ENCODE peak calls at places on chromosomes 5 and 9, in four cellular contexts. One of them, this sample, is unnamed.

GRCh38 chr9:83471223-83471622 is 67.0 kb downstream of the FRMD3 start:
- DNase-seq in tibial artery: no peak
- DNase-seq in neuronal stem cell: no peak
- DNase-seq in upper lobe of right lung: no peak
- DNase-seq in this sample: no peak

GRCh38 chr5:179870403-179870903 is 11.8 kb upstream of the MRNIP start:
- DNase-seq in upper lobe of right lung: peak; percentile 84
- DNase-seq in tibial artery: no peak
- DNase-seq in neuronal stem cell: no peak
- DNase-seq in this sample: no peak

GRCh38 chr5:140371356-140372151 is 11.6 kb downstream of the SLC4A9 start:
- DNase-seq in neuronal stem cell: no peak
- DNase-seq in upper lobe of right lung: no peak
- DNase-seq in tibial artery: no peak
- DNase-seq in this sample: no peak

GRCh38 chr5:34526682-34527305 is 129.3 kb upstream of the RAI14 start:
- DNase-seq in neuronal stem cell: no peak
- DNase-seq in tibial artery: no peak
- DNase-seq in upper lobe of right lung: no peak
- DNase-seq in this sample: no peak

GRCh38 chr9:86516564-86516963 is 162.4 kb upstream of the TUT7 start:
- DNase-seq in tibial artery: no peak
- DNase-seq in neuronal stem cell: no peak
- DNase-seq in upper lobe of right lung: no peak
- DNase-seq in this sample: peak; percentile 66

GRCh38 chr9:137970098-137970497 is 92.5 kb downstream of the CACNA1B start:
- DNase-seq in neuronal stem cell: no peak
- DNase-seq in tibial artery: no peak
- DNase-seq in upper lobe of right lung: peak; percentile 29
- DNase-seq in this sample: peak; percentile 15

GRCh38 chr5:77155179-77155839 is 55.2 kb upstream of the PDE8B start:
- DNase-seq in upper lobe of right lung: no peak
- DNase-seq in tibial artery: no peak
- DNase-seq in neuronal stem cell: no peak
- DNase-seq in this sample: no peak

GRCh38 chr9:137502008-137502913 is 43.1 kb upstream of the NSMF start:
- DNase-seq in neuronal stem cell: no peak
- DNase-seq in tibial artery: no peak
- DNase-seq in upper lobe of right lung: no peak
- DNase-seq in this sample: no peak

GRCh38 chr9:71756753-71757152 is 11.6 kb downstream of the CEMIP2 start:
- DNase-seq in tibial artery: no peak
- DNase-seq in neuronal stem cell: no peak
- DNase-seq in upper lobe of right lung: no peak
- DNase-seq in this sample: no peak

GRCh38 chr5:38672059-38672791 is 115.8 kb upstream of the LIFR start:
- DNase-seq in upper lobe of right lung: no peak
- DNase-seq in neuronal stem cell: no peak
- DNase-seq in tibial artery: no peak
- DNase-seq in this sample: no peak

GRCh38 chr5:93017854-93018253 is 563.2 kb downstream of the NR2F1-AS1 start:
- DNase-seq in tibial artery: no peak
- DNase-seq in upper lobe of right lung: no peak
- DNase-seq in neuronal stem cell: no peak
- DNase-seq in this sample: peak; percentile 55

GRCh38 chr5:759781-760362 is 24.7 kb downstream of the ZDHHC11B start:
- DNase-seq in upper lobe of right lung: peak; percentile 38
- DNase-seq in tibial artery: peak; percentile 67
- DNase-seq in neuronal stem cell: no peak
- DNase-seq in this sample: peak; percentile 63

GRCh38 chr5:80097516-80097915 is 62.4 kb downstream of the THBS4 start:
- DNase-seq in upper lobe of right lung: no peak
- DNase-seq in tibial artery: no peak
- DNase-seq in neuronal stem cell: peak; percentile 63
- DNase-seq in this sample: no peak

GRCh38 chr9:72333758-72334157 is 31.2 kb downstream of the ZFAND5 start:
- DNase-seq in neuronal stem cell: no peak
- DNase-seq in upper lobe of right lung: no peak
- DNase-seq in tibial artery: no peak
- DNase-seq in this sample: no peak

GRCh38 chr5:115179959-115180709 is 10.4 kb upstream of the TRIM36 start:
- DNase-seq in tibial artery: peak; percentile 68
- DNase-seq in neuronal stem cell: peak; percentile 78
- DNase-seq in upper lobe of right lung: peak; percentile 71
- DNase-seq in this sample: no peak

GRCh38 chr5:9320652-9321051 is 225.2 kb downstream of the SEMA5A start:
- DNase-seq in tibial artery: no peak
- DNase-seq in neuronal stem cell: no peak
- DNase-seq in upper lobe of right lung: no peak
- DNase-seq in this sample: no peak

GRCh38 chr5:612498-613424 is 621 bp downstream of the CEP72 start:
- DNase-seq in upper lobe of right lung: no peak
- DNase-seq in neuronal stem cell: peak; percentile 12
- DNase-seq in tibial artery: peak; percentile 69
- DNase-seq in this sample: peak; percentile 73

GRCh38 chr5:134749415-134749814 is 9.2 kb upstream of the DDX46 start:
- DNase-seq in neuronal stem cell: no peak
- DNase-seq in upper lobe of right lung: no peak
- DNase-seq in tibial artery: no peak
- DNase-seq in this sample: no peak

GRCh38 chr9:95494416-95495371 is 22.1 kb downstream of the PTCH1 start:
- DNase-seq in tibial artery: no peak
- DNase-seq in neuronal stem cell: no peak
- DNase-seq in upper lobe of right lung: no peak
- DNase-seq in this sample: no peak

GRCh38 chr5:119269061-119269579 is 86.7 kb upstream of the TNFAIP8 start:
- DNase-seq in upper lobe of right lung: peak; percentile 70
- DNase-seq in tibial artery: peak; percentile 66
- DNase-seq in neuronal stem cell: peak; percentile 33
- DNase-seq in this sample: no peak

DNA sequence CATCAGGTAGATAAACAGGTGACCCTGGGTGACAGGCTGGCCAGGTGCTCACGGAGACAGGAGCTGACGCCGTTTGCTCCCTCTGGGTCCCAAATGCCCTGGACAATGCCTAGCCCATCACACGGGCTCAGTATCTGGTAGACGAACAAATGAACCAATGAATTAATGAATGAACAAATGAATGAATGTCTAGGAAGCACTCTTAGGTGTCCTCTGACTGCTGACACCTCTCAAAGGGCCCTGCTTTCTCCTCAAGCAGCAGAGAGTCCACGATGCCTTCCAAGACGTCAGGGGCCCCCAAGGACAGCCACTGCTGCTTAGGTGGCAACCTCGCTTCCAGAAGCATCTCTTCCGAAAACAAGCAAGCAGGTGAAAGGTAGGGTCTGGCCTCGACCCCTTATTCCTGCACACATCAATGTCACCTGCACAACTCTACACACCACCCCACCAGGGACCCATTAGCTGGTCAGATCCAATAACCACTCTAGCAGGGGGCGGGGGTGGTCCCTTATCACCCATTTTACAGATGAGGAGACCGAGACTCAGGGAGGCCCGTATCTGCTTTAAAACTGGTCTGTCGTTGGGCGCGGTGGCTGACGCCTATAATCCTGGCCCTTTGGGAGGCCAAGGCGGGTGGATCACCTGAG is 45.2 kb downstream of the VAV2 start:
- DNase-seq in upper lobe of right lung: peak; percentile 43
- DNase-seq in tibial artery: no peak
- DNase-seq in neuronal stem cell: no peak
- DNase-seq in this sample: no peak
- H3K4me1 ChIP-seq in upper lobe of right lung: peaks cover 20% of the 10 kb centered on the region
- H3K4me1 ChIP-seq in tibial artery: no peaks in the 10 kb centered on the region
- H3K4me1 ChIP-seq in neuronal stem cell: peaks cover 24% of the 10 kb centered on the region
- H3K4me1 ChIP-seq in this sample: peaks cover 17% of the 10 kb centered on the region

GRCh38 chr5:15566306-15566705 is 66.3 kb downstream of the FBXL7 start:
- DNase-seq in neuronal stem cell: no peak
- DNase-seq in tibial artery: no peak
- DNase-seq in upper lobe of right lung: no peak
- DNase-seq in this sample: no peak
- H3K4me1 ChIP-seq in neuronal stem cell: no peaks in the 10 kb centered on the region
- H3K4me1 ChIP-seq in tibial artery: no peaks in the 10 kb centered on the region
- H3K4me1 ChIP-seq in upper lobe of right lung: no peaks in the 10 kb centered on the region
- H3K4me1 ChIP-seq in this sample: no peaks in the 10 kb centered on the region

GRCh38 chr9:110112792-110113191 is 95.2 kb downstream of the C9orf152 start:
- DNase-seq in upper lobe of right lung: no peak
- DNase-seq in neuronal stem cell: no peak
- DNase-seq in tibial artery: no peak
- DNase-seq in this sample: no peak
- H3K4me1 ChIP-seq in upper lobe of right lung: peaks cover 36% of the 10 kb centered on the region
- H3K4me1 ChIP-seq in neuronal stem cell: peaks cover 3% of the 10 kb centered on the region
- H3K4me1 ChIP-seq in tibial artery: peaks cover 18% of the 10 kb centered on the region
- H3K4me1 ChIP-seq in this sample: peaks cover 48% of the 10 kb centered on the region

DNA sequence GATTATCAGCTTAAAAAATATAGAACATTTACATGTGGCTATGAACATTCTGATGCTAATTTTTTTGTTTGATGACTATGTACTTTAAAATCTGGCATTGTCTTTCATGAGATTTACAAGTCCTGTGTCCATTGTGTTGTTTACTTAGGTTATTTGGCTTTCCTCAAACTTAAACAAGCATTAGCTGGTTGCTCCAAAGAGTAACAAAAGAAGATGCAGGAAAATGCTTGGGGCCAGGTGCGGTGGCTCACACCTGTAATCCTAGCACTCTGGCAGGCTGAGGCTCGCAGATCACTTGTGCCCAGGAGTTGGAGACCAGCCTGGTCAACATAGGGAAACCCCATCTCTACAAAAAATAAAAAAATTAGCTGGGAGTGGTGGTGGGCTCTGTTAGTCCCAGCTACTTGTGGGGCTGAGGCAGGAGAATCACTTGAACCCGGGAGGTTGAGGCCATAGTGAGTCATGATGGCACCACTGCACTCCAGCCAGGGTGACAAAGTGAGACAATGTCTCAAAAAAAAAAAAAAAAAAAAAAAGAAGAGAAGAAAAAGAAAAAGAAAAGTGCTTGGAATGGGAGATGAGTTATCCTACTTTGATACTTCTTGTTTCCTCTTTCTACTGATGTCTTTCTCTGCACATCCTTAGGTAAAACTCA is 39.7 kb downstream of the PAM start:
- DNase-seq in tibial artery: no peak
- DNase-seq in neuronal stem cell: no peak
- DNase-seq in upper lobe of right lung: no peak
- DNase-seq in this sample: no peak
- H3K4me1 ChIP-seq in tibial artery: peaks cover 20% of the 10 kb centered on the region
- H3K4me1 ChIP-seq in neuronal stem cell: peaks cover 30% of the 10 kb centered on the region
- H3K4me1 ChIP-seq in upper lobe of right lung: peaks cover 17% of the 10 kb centered on the region
- H3K4me1 ChIP-seq in this sample: peaks cover 15% of the 10 kb centered on the region

DNA sequence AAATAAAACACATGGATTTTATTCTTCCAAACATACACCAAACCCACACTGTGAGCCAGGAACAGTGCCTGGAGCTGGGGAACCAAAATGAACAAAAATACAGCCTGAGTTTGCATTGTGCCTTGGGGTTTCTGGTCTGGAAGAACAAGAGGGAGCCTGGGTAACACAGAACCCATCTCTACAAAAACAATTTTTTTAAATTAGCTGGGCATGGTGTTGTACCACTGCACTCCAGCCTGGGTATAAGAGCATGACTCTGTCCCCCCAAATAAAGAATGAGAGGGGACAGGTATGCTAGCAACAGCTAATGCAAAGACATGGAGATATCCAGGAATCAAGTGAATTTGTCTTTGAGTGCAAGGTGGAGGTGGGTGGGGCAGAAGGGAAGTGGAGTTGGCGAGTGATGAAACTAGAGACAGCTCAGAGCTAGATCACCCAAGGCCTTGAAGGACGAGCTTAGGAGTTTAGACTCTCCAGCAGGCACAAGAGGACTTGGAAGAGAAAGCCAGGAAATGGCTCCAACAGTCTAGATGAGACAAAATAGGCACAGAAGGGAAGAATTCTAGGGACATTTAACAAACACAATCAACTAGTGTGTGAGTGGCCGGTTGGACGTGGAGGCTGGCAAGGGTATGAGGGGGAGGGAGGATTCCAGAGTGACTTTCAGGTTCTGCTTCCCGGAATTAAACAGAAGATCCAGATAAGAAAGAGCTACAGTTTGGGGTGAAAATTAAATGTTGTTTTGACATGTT is 47.4 kb downstream of the FNBP1 start:
- DNase-seq in neuronal stem cell: no peak
- DNase-seq in upper lobe of right lung: no peak
- DNase-seq in tibial artery: no peak
- DNase-seq in this sample: no peak
- H3K4me1 ChIP-seq in neuronal stem cell: no peaks in the 10 kb centered on the region
- H3K4me1 ChIP-seq in upper lobe of right lung: peaks cover 22% of the 10 kb centered on the region
- H3K4me1 ChIP-seq in tibial artery: peaks cover 10% of the 10 kb centered on the region
- H3K4me1 ChIP-seq in this sample: peaks cover 10% of the 10 kb centered on the region

GRCh38 chr9:89928106-89928505 is 323.3 kb downstream of the GADD45G start:
- DNase-seq in tibial artery: no peak
- DNase-seq in neuronal stem cell: no peak
- DNase-seq in upper lobe of right lung: no peak
- DNase-seq in this sample: no peak
- H3K4me1 ChIP-seq in tibial artery: peaks cover 7% of the 10 kb centered on the region
- H3K4me1 ChIP-seq in neuronal stem cell: peaks cover 4% of the 10 kb centered on the region
- H3K4me1 ChIP-seq in upper lobe of right lung: peaks cover 21% of the 10 kb centered on the region
- H3K4me1 ChIP-seq in this sample: peaks cover 14% of the 10 kb centered on the region

DNA sequence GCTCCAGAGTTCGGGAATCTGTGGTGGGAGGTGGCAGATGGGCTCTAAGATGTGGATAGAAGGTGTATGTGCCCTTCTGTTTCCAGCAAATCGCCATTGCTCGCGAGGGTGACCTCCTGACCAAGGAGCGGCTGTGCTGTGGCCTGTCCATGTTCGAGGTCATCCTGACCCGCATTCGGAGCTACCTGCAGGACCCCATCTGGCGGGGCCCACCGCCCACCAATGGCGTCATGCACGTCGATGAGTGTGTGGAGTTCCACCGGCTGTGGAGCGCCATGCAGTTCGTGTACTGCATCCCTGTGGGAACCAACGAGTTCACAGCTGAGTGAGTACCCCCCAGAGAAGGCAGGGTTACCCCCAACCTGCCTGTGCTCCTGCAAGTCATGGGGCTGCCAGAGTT is 70.9 kb upstream of the NIPAL4 start:
- DNase-seq in tibial artery: no peak
- DNase-seq in upper lobe of right lung: no peak
- DNase-seq in neuronal stem cell: no peak
- DNase-seq in this sample: no peak
- H3K4me1 ChIP-seq in tibial artery: peaks cover 31% of the 10 kb centered on the region
- H3K4me1 ChIP-seq in upper lobe of right lung: no peaks in the 10 kb centered on the region
- H3K4me1 ChIP-seq in neuronal stem cell: peaks cover 9% of the 10 kb centered on the region
- H3K4me1 ChIP-seq in this sample: peaks cover 47% of the 10 kb centered on the region

This sample was measured in RWPE2.